ENCODE peak calls at places on chromosomes 12 and 14, in four cellular contexts. One of them, this sample, is unnamed.

GRCh38 chr14:57266060-57266459 is 2.6 kb downstream of the EXOC5 start:
- DNase-seq in MM.1S: no peak
- DNase-seq in AG09309: no peak
- DNase-seq in adrenal gland: no peak
- DNase-seq in this sample: no peak

GRCh38 chr12:116184766-116185165 is 92.7 kb downstream of the MED13L start:
- DNase-seq in MM.1S: no peak
- DNase-seq in AG09309: no peak
- DNase-seq in adrenal gland: no peak
- DNase-seq in this sample: no peak

GRCh38 chr12:131459666-131460365 is 251.1 kb upstream of the SFSWAP start:
- DNase-seq in MM.1S: no peak
- DNase-seq in AG09309: no peak
- DNase-seq in adrenal gland: no peak
- DNase-seq in this sample: no peak

GRCh38 chr14:32012062-32012461 is 65.0 kb upstream of the ARHGAP5 start:
- DNase-seq in MM.1S: no peak
- DNase-seq in AG09309: no peak
- DNase-seq in adrenal gland: no peak
- DNase-seq in this sample: no peak

GRCh38 chr14:57031474-57031873 is 221.2 kb upstream of the OTX2 start:
- DNase-seq in MM.1S: peak
- DNase-seq in AG09309: no peak
- DNase-seq in adrenal gland: no peak
- DNase-seq in this sample: no peak

GRCh38 chr14:90522585-90523191 is 125.9 kb downstream of the CALM1 start:
- DNase-seq in MM.1S: no peak
- DNase-seq in AG09309: no peak
- DNase-seq in adrenal gland: peak
- DNase-seq in this sample: no peak

GRCh38 chr12:20458011-20458410 is 89.7 kb downstream of the PDE3A start:
- DNase-seq in MM.1S: no peak
- DNase-seq in AG09309: no peak
- DNase-seq in adrenal gland: no peak
- DNase-seq in this sample: no peak

GRCh38 chr14:70425349-70425748 is 8.5 kb upstream of the SYNJ2BP start:
- DNase-seq in MM.1S: no peak
- DNase-seq in AG09309: no peak
- DNase-seq in adrenal gland: no peak
- DNase-seq in this sample: no peak

GRCh38 chr14:100547633-100548294 is 39.5 kb downstream of the BEGAIN start:
- DNase-seq in MM.1S: no peak
- DNase-seq in AG09309: no peak
- DNase-seq in adrenal gland: peak
- DNase-seq in this sample: no peak

GRCh38 chr14:94748667-94749347 is 21.1 kb downstream of the GSC start:
- DNase-seq in MM.1S: peak
- DNase-seq in AG09309: no peak
- DNase-seq in adrenal gland: no peak
- DNase-seq in this sample: no peak
- TF ChIP-seq CTCF in MM.1S: peak
- TF ChIP-seq CTCF in AG09309: peak
- TF ChIP-seq CTCF in adrenal gland: peak
- TF ChIP-seq CTCF in this sample: no peak

DNA sequence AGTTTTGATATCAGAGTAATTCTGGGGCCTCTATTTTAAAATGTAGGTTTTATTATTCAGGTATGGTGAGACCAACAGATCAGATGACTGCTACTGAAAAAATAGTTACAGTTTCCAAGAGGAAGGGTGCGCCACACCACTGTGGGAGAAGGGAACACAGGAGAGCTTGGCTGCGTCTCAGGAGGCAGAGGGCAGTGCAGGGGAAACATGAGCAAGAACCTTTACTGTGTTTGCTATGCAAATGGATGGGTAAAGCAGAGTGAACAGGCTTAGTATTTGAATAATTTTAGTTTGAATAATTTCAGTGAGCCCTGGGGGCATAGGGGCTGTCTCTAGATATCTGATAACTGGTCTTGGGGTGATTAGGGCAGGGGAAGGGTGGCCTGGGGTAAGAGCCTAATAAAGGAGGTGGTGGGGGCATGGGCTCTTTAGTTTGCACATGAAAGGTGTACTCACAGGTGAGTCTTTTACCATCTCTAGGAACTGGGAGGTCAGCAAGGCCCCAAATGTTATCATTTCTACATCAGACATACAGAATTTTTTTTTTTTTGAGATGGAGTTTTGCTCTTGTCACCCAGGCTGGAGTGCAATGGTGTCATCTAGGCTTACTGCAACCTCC is 196.8 kb upstream of the NEDD1 start:
- DNase-seq in MM.1S: no peak
- DNase-seq in AG09309: no peak
- DNase-seq in adrenal gland: no peak
- DNase-seq in this sample: no peak
- TF ChIP-seq CTCF in MM.1S: no peak
- TF ChIP-seq CTCF in AG09309: no peak
- TF ChIP-seq CTCF in adrenal gland: no peak
- TF ChIP-seq CTCF in this sample: no peak

DNA sequence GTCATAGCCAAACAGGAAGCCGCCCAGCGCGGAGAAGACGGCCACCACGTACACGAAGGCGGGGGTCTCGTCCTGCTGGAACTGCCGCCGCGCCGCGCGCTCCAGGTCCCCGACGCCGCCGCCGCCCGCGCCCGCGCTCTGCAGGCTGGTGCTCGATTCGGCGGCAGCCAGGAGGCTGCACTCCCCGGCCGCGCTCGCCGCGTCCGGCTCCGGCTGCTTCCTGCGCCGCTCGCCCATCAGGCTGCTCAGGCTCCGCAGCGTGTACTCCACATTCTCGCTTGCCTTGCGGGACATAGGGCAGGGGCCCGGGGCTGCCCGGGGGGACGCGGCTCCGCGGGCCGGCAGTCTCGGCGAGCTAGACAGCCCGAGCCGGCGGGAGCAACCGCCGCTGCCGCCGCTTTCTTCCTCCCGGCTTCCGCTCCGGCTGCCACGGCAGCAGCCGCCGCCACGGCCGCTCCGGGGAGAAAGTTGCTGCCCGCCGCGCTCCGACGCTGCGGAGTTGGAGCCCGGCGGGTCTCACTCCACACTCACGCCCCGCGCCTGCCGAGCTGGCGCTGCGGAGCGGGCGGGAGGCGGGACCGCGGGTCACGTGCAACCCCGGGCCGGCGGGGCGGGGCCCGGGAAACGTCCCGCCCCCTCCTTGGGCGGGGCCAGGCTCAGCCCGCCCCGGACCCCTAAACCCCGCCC is at the start of gene SLC2A13:
- DNase-seq in MM.1S: peak
- DNase-seq in AG09309: peak
- DNase-seq in adrenal gland: peak
- DNase-seq in this sample: no peak
- TF ChIP-seq CTCF in MM.1S: no peak
- TF ChIP-seq CTCF in AG09309: no peak
- TF ChIP-seq CTCF in adrenal gland: no peak
- TF ChIP-seq CTCF in this sample: no peak

GRCh38 chr12:59173696-59174095 is 253.4 kb upstream of the LRIG3 start:
- DNase-seq in MM.1S: no peak
- DNase-seq in AG09309: no peak
- DNase-seq in adrenal gland: no peak
- DNase-seq in this sample: no peak
- TF ChIP-seq CTCF in MM.1S: no peak
- TF ChIP-seq CTCF in AG09309: peak
- TF ChIP-seq CTCF in adrenal gland: no peak
- TF ChIP-seq CTCF in this sample: no peak

GRCh38 chr12:79512068-79512467 is 178.7 kb downstream of the PAWR start:
- DNase-seq in MM.1S: no peak
- DNase-seq in AG09309: no peak
- DNase-seq in adrenal gland: no peak
- DNase-seq in this sample: no peak
- TF ChIP-seq CTCF in MM.1S: peak
- TF ChIP-seq CTCF in AG09309: no peak
- TF ChIP-seq CTCF in adrenal gland: no peak
- TF ChIP-seq CTCF in this sample: no peak

DNA sequence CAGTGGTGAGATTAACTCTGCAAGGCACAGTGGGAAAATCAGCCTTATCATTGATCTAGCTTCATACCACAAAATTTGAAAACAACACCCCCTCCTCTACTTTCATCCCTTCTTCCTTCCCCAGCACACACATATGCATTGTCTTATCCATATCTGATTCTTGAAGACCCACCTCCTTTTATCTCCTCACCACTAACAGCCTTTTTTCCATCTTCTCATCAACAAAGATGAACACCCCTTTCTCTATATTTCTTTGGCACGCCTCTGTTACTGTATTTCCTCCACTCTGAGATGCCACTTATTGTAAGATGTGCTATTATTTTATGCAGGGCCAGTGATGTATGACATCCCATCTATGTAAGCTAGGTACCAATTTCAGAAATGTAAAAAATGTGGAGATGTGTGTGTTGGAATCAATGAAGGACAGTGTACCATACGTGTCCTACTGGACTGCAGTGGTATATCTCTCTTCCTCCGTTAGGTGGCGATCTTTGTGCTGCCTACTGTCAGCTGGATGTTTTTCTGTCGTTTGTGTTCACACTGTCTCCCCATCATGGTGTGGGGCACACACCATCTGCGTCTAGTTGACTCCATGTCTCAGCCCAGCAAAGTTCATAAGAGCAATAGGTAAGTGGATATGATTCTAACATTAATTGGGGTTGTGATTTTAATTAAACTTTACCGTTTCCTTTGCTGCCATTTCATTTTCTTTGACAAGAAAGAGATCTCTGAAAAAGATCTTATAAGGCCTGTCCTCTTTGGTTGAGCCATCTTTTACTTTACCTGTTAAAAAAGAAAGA is 24.0 kb downstream of the CCDC38 start:
- DNase-seq in MM.1S: peak
- DNase-seq in AG09309: no peak
- DNase-seq in adrenal gland: peak
- DNase-seq in this sample: no peak
- TF ChIP-seq CTCF in MM.1S: peak
- TF ChIP-seq CTCF in AG09309: peak
- TF ChIP-seq CTCF in adrenal gland: peak
- TF ChIP-seq CTCF in this sample: peak

GRCh38 chr14:64860039-64860438 is 19.7 kb downstream of the SPTB start:
- DNase-seq in MM.1S: no peak
- DNase-seq in AG09309: no peak
- DNase-seq in adrenal gland: no peak
- DNase-seq in this sample: no peak
- TF ChIP-seq CTCF in MM.1S: no peak
- TF ChIP-seq CTCF in AG09309: no peak
- TF ChIP-seq CTCF in adrenal gland: no peak
- TF ChIP-seq CTCF in this sample: no peak

GRCh38 chr14:93999573-93999972 is 2.5 kb downstream of the CCDC197 start:
- DNase-seq in MM.1S: no peak
- DNase-seq in AG09309: no peak
- DNase-seq in adrenal gland: no peak
- DNase-seq in this sample: no peak
- TF ChIP-seq CTCF in MM.1S: no peak
- TF ChIP-seq CTCF in AG09309: no peak
- TF ChIP-seq CTCF in adrenal gland: no peak
- TF ChIP-seq CTCF in this sample: no peak

DNA sequence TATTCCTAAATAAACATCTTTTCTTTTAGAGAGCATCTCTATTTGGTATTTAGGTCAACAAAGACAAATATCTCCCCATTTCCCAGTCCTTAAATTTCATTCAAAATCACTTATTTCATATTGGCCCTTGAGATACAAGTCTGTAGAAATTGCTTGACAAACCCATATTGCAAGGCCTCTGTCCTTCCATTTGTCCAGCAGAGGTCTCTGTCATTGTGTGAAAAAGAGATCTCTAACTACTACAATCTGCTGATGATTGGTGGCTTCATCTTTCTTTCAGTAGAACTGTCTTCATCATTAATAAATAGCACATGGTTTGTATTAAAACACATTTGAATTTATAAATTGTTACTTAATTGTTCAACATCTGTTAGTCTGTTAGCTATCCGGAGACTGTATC is 252.6 kb downstream of the ACSS3 start:
- DNase-seq in MM.1S: no peak
- DNase-seq in AG09309: no peak
- DNase-seq in adrenal gland: no peak
- DNase-seq in this sample: no peak
- TF ChIP-seq CTCF in MM.1S: peak
- TF ChIP-seq CTCF in AG09309: no peak
- TF ChIP-seq CTCF in adrenal gland: no peak
- TF ChIP-seq CTCF in this sample: no peak